ENCODE peak calls at places on chromosomes 3 and 15, in eight cellular contexts. One of them, this sample, is unnamed.

GRCh38 chr3:42851228-42851834 is 24.3 kb downstream of the CYP8B1 start:
- DNase-seq in HEK293T: no peak
- DNase-seq in activated CD4-positive, alpha-beta T cell treated with anti-CD3 and anti-CD28 coated beads for 36 hours: no peak
- DNase-seq in frontal cortex: no peak
- DNase-seq in sciatic nerve: no peak
- DNase-seq in mucosa of descending colon: no peak
- DNase-seq in BJ: no peak
- DNase-seq in upper lobe of right lung: no peak
- DNase-seq in this sample: no peak

GRCh38 chr15:87733977-87734376 is 522.6 kb downstream of the NTRK3 start:
- DNase-seq in HEK293T: no peak
- DNase-seq in activated CD4-positive, alpha-beta T cell treated with anti-CD3 and anti-CD28 coated beads for 36 hours: no peak
- DNase-seq in frontal cortex: no peak
- DNase-seq in sciatic nerve: no peak
- DNase-seq in mucosa of descending colon: no peak
- DNase-seq in BJ: no peak
- DNase-seq in upper lobe of right lung: no peak
- DNase-seq in this sample: no peak

GRCh38 chr3:42497009-42497731 is 5.3 kb upstream of the VIPR1 start:
- DNase-seq in HEK293T: peak; percentile 83
- DNase-seq in activated CD4-positive, alpha-beta T cell treated with anti-CD3 and anti-CD28 coated beads for 36 hours: no peak
- DNase-seq in frontal cortex: no peak
- DNase-seq in sciatic nerve: peak; percentile 40
- DNase-seq in mucosa of descending colon: no peak
- DNase-seq in BJ: peak; percentile 30
- DNase-seq in upper lobe of right lung: peak; percentile 48
- DNase-seq in this sample: no peak

GRCh38 chr3:89565098-89565497 is 457.7 kb downstream of the EPHA3 start:
- DNase-seq in HEK293T: no peak
- DNase-seq in activated CD4-positive, alpha-beta T cell treated with anti-CD3 and anti-CD28 coated beads for 36 hours: no peak
- DNase-seq in frontal cortex: no peak
- DNase-seq in sciatic nerve: no peak
- DNase-seq in mucosa of descending colon: no peak
- DNase-seq in BJ: no peak
- DNase-seq in upper lobe of right lung: no peak
- DNase-seq in this sample: no peak

GRCh38 chr3:61564405-61565059 is 3.2 kb downstream of the PTPRG start:
- DNase-seq in HEK293T: no peak
- DNase-seq in activated CD4-positive, alpha-beta T cell treated with anti-CD3 and anti-CD28 coated beads for 36 hours: peak; percentile 56
- DNase-seq in frontal cortex: peak; percentile 61
- DNase-seq in sciatic nerve: peak; percentile 89
- DNase-seq in mucosa of descending colon: peak; percentile 88
- DNase-seq in BJ: no peak
- DNase-seq in upper lobe of right lung: peak; percentile 90
- DNase-seq in this sample: peak; percentile 9

GRCh38 chr3:8875831-8876230 is 87.4 kb downstream of the RAD18 start:
- DNase-seq in HEK293T: no peak
- DNase-seq in activated CD4-positive, alpha-beta T cell treated with anti-CD3 and anti-CD28 coated beads for 36 hours: no peak
- DNase-seq in frontal cortex: no peak
- DNase-seq in sciatic nerve: no peak
- DNase-seq in mucosa of descending colon: no peak
- DNase-seq in BJ: no peak
- DNase-seq in upper lobe of right lung: no peak
- DNase-seq in this sample: no peak

GRCh38 chr3:27713435-27713880 is 8.7 kb downstream of the EOMES start:
- DNase-seq in HEK293T: no peak
- DNase-seq in activated CD4-positive, alpha-beta T cell treated with anti-CD3 and anti-CD28 coated beads for 36 hours: peak; percentile 17
- DNase-seq in frontal cortex: no peak
- DNase-seq in sciatic nerve: no peak
- DNase-seq in mucosa of descending colon: no peak
- DNase-seq in BJ: no peak
- DNase-seq in upper lobe of right lung: no peak
- DNase-seq in this sample: no peak

GRCh38 chr15:49923671-49924070 is 195.4 kb downstream of the ATP8B4 start:
- DNase-seq in HEK293T: no peak
- DNase-seq in activated CD4-positive, alpha-beta T cell treated with anti-CD3 and anti-CD28 coated beads for 36 hours: no peak
- DNase-seq in frontal cortex: no peak
- DNase-seq in sciatic nerve: no peak
- DNase-seq in mucosa of descending colon: no peak
- DNase-seq in BJ: no peak
- DNase-seq in upper lobe of right lung: no peak
- DNase-seq in this sample: no peak

GRCh38 chr3:194664857-194665256 is 7.1 kb downstream of the LSG1 start:
- DNase-seq in HEK293T: no peak
- DNase-seq in activated CD4-positive, alpha-beta T cell treated with anti-CD3 and anti-CD28 coated beads for 36 hours: no peak
- DNase-seq in frontal cortex: no peak
- DNase-seq in sciatic nerve: no peak
- DNase-seq in mucosa of descending colon: no peak
- DNase-seq in BJ: no peak
- DNase-seq in upper lobe of right lung: no peak
- DNase-seq in this sample: no peak

GRCh38 chr15:89009080-89009479 is 79.2 kb upstream of the ABHD2 start:
- DNase-seq in HEK293T: no peak
- DNase-seq in activated CD4-positive, alpha-beta T cell treated with anti-CD3 and anti-CD28 coated beads for 36 hours: no peak
- DNase-seq in frontal cortex: no peak
- DNase-seq in sciatic nerve: no peak
- DNase-seq in mucosa of descending colon: no peak
- DNase-seq in BJ: no peak
- DNase-seq in upper lobe of right lung: no peak
- DNase-seq in this sample: no peak

GRCh38 chr15:83930813-83931212 is 276.9 kb downstream of the ADAMTSL3 start:
- DNase-seq in HEK293T: no peak
- DNase-seq in activated CD4-positive, alpha-beta T cell treated with anti-CD3 and anti-CD28 coated beads for 36 hours: no peak
- DNase-seq in frontal cortex: no peak
- DNase-seq in sciatic nerve: no peak
- DNase-seq in mucosa of descending colon: no peak
- DNase-seq in BJ: no peak
- DNase-seq in upper lobe of right lung: no peak
- DNase-seq in this sample: no peak

GRCh38 chr15:90037510-90037860 is 36.4 kb downstream of the ZNF710 start:
- DNase-seq in HEK293T: no peak
- DNase-seq in activated CD4-positive, alpha-beta T cell treated with anti-CD3 and anti-CD28 coated beads for 36 hours: no peak
- DNase-seq in frontal cortex: no peak
- DNase-seq in sciatic nerve: no peak
- DNase-seq in mucosa of descending colon: no peak
- DNase-seq in BJ: no peak
- DNase-seq in upper lobe of right lung: no peak
- DNase-seq in this sample: no peak

GRCh38 chr15:93179072-93179471 is 90.1 kb upstream of the RGMA start:
- DNase-seq in HEK293T: no peak
- DNase-seq in activated CD4-positive, alpha-beta T cell treated with anti-CD3 and anti-CD28 coated beads for 36 hours: no peak
- DNase-seq in frontal cortex: no peak
- DNase-seq in sciatic nerve: no peak
- DNase-seq in mucosa of descending colon: peak; percentile 72
- DNase-seq in BJ: no peak
- DNase-seq in upper lobe of right lung: peak; percentile 77
- DNase-seq in this sample: no peak

GRCh38 chr3:72127843-72128242 is 342.9 kb upstream of the PROK2 start:
- DNase-seq in HEK293T: no peak
- DNase-seq in activated CD4-positive, alpha-beta T cell treated with anti-CD3 and anti-CD28 coated beads for 36 hours: no peak
- DNase-seq in frontal cortex: no peak
- DNase-seq in sciatic nerve: no peak
- DNase-seq in mucosa of descending colon: no peak
- DNase-seq in BJ: no peak
- DNase-seq in upper lobe of right lung: no peak
- DNase-seq in this sample: no peak

GRCh38 chr3:113485161-113485609 is 29.8 kb downstream of the SPICE1 start:
- DNase-seq in HEK293T: no peak
- DNase-seq in activated CD4-positive, alpha-beta T cell treated with anti-CD3 and anti-CD28 coated beads for 36 hours: peak; percentile 24
- DNase-seq in frontal cortex: no peak
- DNase-seq in sciatic nerve: no peak
- DNase-seq in mucosa of descending colon: peak; percentile 26
- DNase-seq in BJ: no peak
- DNase-seq in upper lobe of right lung: peak; percentile 77
- DNase-seq in this sample: no peak

GRCh38 chr3:197171481-197172067 is 126.8 kb downstream of the DLG1 start:
- DNase-seq in HEK293T: no peak
- DNase-seq in activated CD4-positive, alpha-beta T cell treated with anti-CD3 and anti-CD28 coated beads for 36 hours: no peak
- DNase-seq in frontal cortex: no peak
- DNase-seq in sciatic nerve: no peak
- DNase-seq in mucosa of descending colon: no peak
- DNase-seq in BJ: no peak
- DNase-seq in upper lobe of right lung: no peak
- DNase-seq in this sample: no peak

GRCh38 chr3:120438971-120439370 is 11.8 kb downstream of the FSTL1 start:
- DNase-seq in HEK293T: no peak
- DNase-seq in activated CD4-positive, alpha-beta T cell treated with anti-CD3 and anti-CD28 coated beads for 36 hours: no peak
- DNase-seq in frontal cortex: no peak
- DNase-seq in sciatic nerve: peak; percentile 67
- DNase-seq in mucosa of descending colon: peak; percentile 61
- DNase-seq in BJ: no peak
- DNase-seq in upper lobe of right lung: no peak
- DNase-seq in this sample: no peak

GRCh38 chr3:25460751-25461150 is 32.7 kb downstream of the RARB start:
- DNase-seq in HEK293T: no peak
- DNase-seq in activated CD4-positive, alpha-beta T cell treated with anti-CD3 and anti-CD28 coated beads for 36 hours: no peak
- DNase-seq in frontal cortex: no peak
- DNase-seq in sciatic nerve: no peak
- DNase-seq in mucosa of descending colon: no peak
- DNase-seq in BJ: no peak
- DNase-seq in upper lobe of right lung: no peak
- DNase-seq in this sample: no peak

GRCh38 chr3:175585898-175586297 is 726.8 kb downstream of the NAALADL2 start:
- DNase-seq in HEK293T: no peak
- DNase-seq in activated CD4-positive, alpha-beta T cell treated with anti-CD3 and anti-CD28 coated beads for 36 hours: no peak
- DNase-seq in frontal cortex: no peak
- DNase-seq in sciatic nerve: no peak
- DNase-seq in mucosa of descending colon: no peak
- DNase-seq in BJ: peak; percentile 9
- DNase-seq in upper lobe of right lung: no peak
- DNase-seq in this sample: no peak

GRCh38 chr15:94263341-94264273 is 32.2 kb downstream of the MCTP2 start:
- DNase-seq in HEK293T: no peak
- DNase-seq in activated CD4-positive, alpha-beta T cell treated with anti-CD3 and anti-CD28 coated beads for 36 hours: no peak
- DNase-seq in frontal cortex: no peak
- DNase-seq in sciatic nerve: no peak
- DNase-seq in mucosa of descending colon: no peak
- DNase-seq in BJ: peak; percentile 59
- DNase-seq in upper lobe of right lung: no peak
- DNase-seq in this sample: no peak

GRCh38 chr3:124234852-124235252 is 242.9 kb upstream of the ROPN1 start:
- DNase-seq in HEK293T: no peak
- DNase-seq in activated CD4-positive, alpha-beta T cell treated with anti-CD3 and anti-CD28 coated beads for 36 hours: no peak
- DNase-seq in frontal cortex: no peak
- DNase-seq in sciatic nerve: peak; percentile 58
- DNase-seq in mucosa of descending colon: no peak
- DNase-seq in BJ: no peak
- DNase-seq in upper lobe of right lung: no peak
- DNase-seq in this sample: no peak

GRCh38 chr15:41985236-41986160 is 13.1 kb upstream of the EHD4 start:
- DNase-seq in HEK293T: no peak
- DNase-seq in activated CD4-positive, alpha-beta T cell treated with anti-CD3 and anti-CD28 coated beads for 36 hours: no peak
- DNase-seq in frontal cortex: no peak
- DNase-seq in sciatic nerve: peak; percentile 49
- DNase-seq in mucosa of descending colon: no peak
- DNase-seq in BJ: no peak
- DNase-seq in upper lobe of right lung: no peak
- DNase-seq in this sample: no peak

GRCh38 chr15:40252438-40253178 is 13.7 kb downstream of the PAK6 start:
- DNase-seq in HEK293T: no peak
- DNase-seq in activated CD4-positive, alpha-beta T cell treated with anti-CD3 and anti-CD28 coated beads for 36 hours: peak; percentile 34
- DNase-seq in frontal cortex: no peak
- DNase-seq in sciatic nerve: no peak
- DNase-seq in mucosa of descending colon: peak; percentile 72
- DNase-seq in BJ: no peak
- DNase-seq in upper lobe of right lung: peak; percentile 86
- DNase-seq in this sample: no peak

GRCh38 chr3:46693897-46694235 is 387 bp upstream of the ALS2CL start:
- DNase-seq in HEK293T: no peak
- DNase-seq in activated CD4-positive, alpha-beta T cell treated with anti-CD3 and anti-CD28 coated beads for 36 hours: peak; percentile 73
- DNase-seq in frontal cortex: no peak
- DNase-seq in sciatic nerve: peak; percentile 65
- DNase-seq in mucosa of descending colon: no peak
- DNase-seq in BJ: no peak
- DNase-seq in upper lobe of right lung: peak; percentile 83
- DNase-seq in this sample: no peak

GRCh38 chr3:113441051-113441770 is at the start of gene CFAP44:
- DNase-seq in HEK293T: no peak
- DNase-seq in activated CD4-positive, alpha-beta T cell treated with anti-CD3 and anti-CD28 coated beads for 36 hours: peak; percentile 66
- DNase-seq in frontal cortex: peak; percentile 79
- DNase-seq in sciatic nerve: peak; percentile 88
- DNase-seq in mucosa of descending colon: peak; percentile 76
- DNase-seq in BJ: peak; percentile 10
- DNase-seq in upper lobe of right lung: peak; percentile 85
- DNase-seq in this sample: peak; percentile 72

GRCh38 chr3:13143381-13144004 is 70.3 kb upstream of the IQSEC1 start:
- DNase-seq in HEK293T: no peak
- DNase-seq in activated CD4-positive, alpha-beta T cell treated with anti-CD3 and anti-CD28 coated beads for 36 hours: no peak
- DNase-seq in frontal cortex: no peak
- DNase-seq in sciatic nerve: peak; percentile 9
- DNase-seq in mucosa of descending colon: no peak
- DNase-seq in BJ: no peak
- DNase-seq in upper lobe of right lung: peak; percentile 23
- DNase-seq in this sample: no peak

GRCh38 chr15:99476413-99477222 is 89.2 kb upstream of the MEF2A start:
- DNase-seq in HEK293T: no peak
- DNase-seq in activated CD4-positive, alpha-beta T cell treated with anti-CD3 and anti-CD28 coated beads for 36 hours: peak; percentile 46
- DNase-seq in frontal cortex: peak; percentile 56
- DNase-seq in sciatic nerve: no peak
- DNase-seq in mucosa of descending colon: peak; percentile 55
- DNase-seq in BJ: peak; percentile 94
- DNase-seq in upper lobe of right lung: no peak
- DNase-seq in this sample: no peak

GRCh38 chr3:111332488-111333095 is 209.4 kb upstream of the CD96 start:
- DNase-seq in HEK293T: no peak
- DNase-seq in activated CD4-positive, alpha-beta T cell treated with anti-CD3 and anti-CD28 coated beads for 36 hours: no peak
- DNase-seq in frontal cortex: no peak
- DNase-seq in sciatic nerve: no peak
- DNase-seq in mucosa of descending colon: no peak
- DNase-seq in BJ: no peak
- DNase-seq in upper lobe of right lung: no peak
- DNase-seq in this sample: no peak

GRCh38 chr3:184532940-184533732 is 28.4 kb upstream of the EPHB3 start:
- DNase-seq in HEK293T: no peak
- DNase-seq in activated CD4-positive, alpha-beta T cell treated with anti-CD3 and anti-CD28 coated beads for 36 hours: no peak
- DNase-seq in frontal cortex: no peak
- DNase-seq in sciatic nerve: no peak
- DNase-seq in mucosa of descending colon: no peak
- DNase-seq in BJ: no peak
- DNase-seq in upper lobe of right lung: no peak
- DNase-seq in this sample: no peak